ENCODE peak calls at places on chromosomes 3 and 15, in four cellular contexts. Z is heart left ventricle, H is bronchial epithelial cell, G is right cardiac atrium. J is an unnamed sample.

GRCh38 chr3:64740232-64740631 is 52.4 kb upstream of the ADAMTS9 start:
- DNase-seq in Z (no peak), H (no peak), G (peak; percentile 29), J (peak; percentile 49)

GRCh38 chr3:134054881-134055280 is 25.2 kb upstream of the SLCO2A1 start:
- DNase-seq in Z (no peak), H (no peak), G (no peak), J (no peak)

GRCh38 chr3:146227486-146227885 is 23.4 kb downstream of the PLSCR4 start:
- DNase-seq in Z (no peak), H (no peak), G (peak; percentile 29), J (no peak)

GRCh38 chr3:186277268-186277909 is 84.6 kb downstream of the DGKG start:
- DNase-seq in Z (peak; percentile 18), H (peak; percentile 66), G (no peak), J (peak; percentile 43)

GRCh38 chr3:32848215-32848614 is 30.4 kb downstream of the TRIM71 start:
- DNase-seq in Z (no peak), H (no peak), G (no peak), J (peak; percentile 73)

GRCh38 chr3:52398670-52399081 is 46.2 kb downstream of the SEMA3G start:
- DNase-seq in Z (no peak), H (no peak), G (no peak), J (no peak)

GRCh38 chr3:186682734-186683133 is 16.9 kb downstream of the HRG start:
- DNase-seq in Z (no peak), H (no peak), G (no peak), J (no peak)

GRCh38 chr3:181724432-181724740 is 12.7 kb downstream of the SOX2 start:
- DNase-seq in Z (no peak), H (no peak), G (no peak), J (no peak)

GRCh38 chr3:46892285-46893145 is 15.0 kb downstream of the PTH1R start:
- DNase-seq in Z (peak; percentile 81), H (peak; percentile 18), G (peak; percentile 93), J (peak; percentile 83)
- H3K4me3 ChIP-seq in Z (peak overlapping the region; percentile 55), H (peak overlapping the region; percentile 28), G (peak overlapping the region; percentile 25), J (peak overlapping the region; percentile 26)

GRCh38 chr15:25848769-25849430 is 14.2 kb downstream of the ATP10A start:
- DNase-seq in Z (no peak), H (no peak), G (no peak), J (no peak)
- H3K4me3 ChIP-seq in Z (peak overlapping the region; percentile 58), H (no peak overlapping the region), G (no peak overlapping the region), J (no peak overlapping the region)

GRCh38 chr3:11567516-11568467 is 75.9 kb downstream of the VGLL4 start:
- DNase-seq in Z (no peak), H (peak; percentile 71), G (peak; percentile 53), J (peak; percentile 89)
- H3K4me3 ChIP-seq in Z (peak overlapping the region; percentile 48), H (no peak overlapping the region), G (no peak overlapping the region), J (no peak overlapping the region)

GRCh38 chr3:197027896-197028710 is 1.5 kb downstream of the MELTF start:
- DNase-seq in Z (no peak), H (no peak), G (peak; percentile 66), J (no peak)
- H3K4me3 ChIP-seq in Z (no peak overlapping the region), H (peak overlapping the region; percentile 43), G (no peak overlapping the region), J (no peak overlapping the region)

GRCh38 chr3:149507491-149508324 is 33.2 kb downstream of the TM4SF4 start:
- DNase-seq in Z (no peak), H (peak; percentile 42), G (no peak), J (no peak)

GRCh38 chr3:149506540-149506939 is 32.0 kb downstream of the TM4SF4 start:
- DNase-seq in Z (no peak), H (no peak), G (no peak), J (no peak)

GRCh38 chr3:149511040-149511626 is 36.6 kb downstream of the TM4SF4 start:
- DNase-seq in Z (no peak), H (no peak), G (no peak), J (no peak)

GRCh38 chr3:149510480-149510879 is 36.0 kb downstream of the TM4SF4 start:
- DNase-seq in Z (no peak), H (no peak), G (no peak), J (no peak)

GRCh38 chr3:149506965-149507364 is 32.5 kb downstream of the TM4SF4 start:
- DNase-seq in Z (no peak), H (no peak), G (no peak), J (no peak)
- H3K4me3 ChIP-seq in Z (no peak overlapping the region), H (no peak overlapping the region), G (no peak overlapping the region), J (no peak overlapping the region)

DNA sequence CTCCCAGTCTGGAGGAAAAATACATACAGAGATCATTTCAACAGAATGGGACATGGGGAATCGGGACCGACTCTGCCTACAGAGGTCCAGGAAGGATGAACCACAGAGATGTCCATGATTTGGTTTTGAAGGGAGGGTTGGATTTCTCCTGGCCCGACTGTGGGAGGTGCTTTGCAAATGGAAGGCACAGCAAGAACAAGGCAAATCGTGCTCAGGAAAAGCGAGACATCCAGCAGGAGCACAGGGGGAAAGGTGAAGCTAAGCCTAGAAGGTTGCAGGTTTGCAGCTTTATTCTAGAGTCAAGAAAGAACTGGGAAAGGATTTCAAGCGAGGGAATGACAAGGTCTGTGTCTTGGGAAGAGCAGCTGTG is 181.9 kb downstream of the OPA1 start:
- DNase-seq in Z (no peak), H (no peak), G (no peak), J (no peak)
- H3K4me3 ChIP-seq in Z (no peak overlapping the region), H (no peak overlapping the region), G (no peak overlapping the region), J (no peak overlapping the region)

DNA sequence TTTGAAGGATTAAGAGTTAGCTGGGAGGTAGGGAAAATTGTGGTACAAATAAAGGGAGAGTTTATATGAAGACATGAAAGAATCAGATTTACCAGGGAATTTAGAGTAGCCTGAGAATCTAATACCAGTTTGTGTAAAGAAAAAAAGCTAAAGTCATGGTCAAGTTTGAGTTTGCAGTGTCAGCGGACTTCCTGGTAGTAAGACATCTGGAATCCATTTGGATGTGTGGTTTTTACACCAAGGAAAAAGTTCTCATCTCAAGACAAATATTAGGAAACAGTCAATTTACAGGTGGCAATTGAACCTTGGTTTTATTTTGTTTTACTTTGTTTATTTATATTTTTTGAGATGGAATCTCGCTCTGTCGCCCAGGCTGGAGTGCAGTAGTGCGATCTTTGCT is 1.5 kb upstream of the P2RY12 start:
- DNase-seq in Z (no peak), H (no peak), G (no peak), J (no peak)
- H3K4me3 ChIP-seq in Z (no peak overlapping the region), H (no peak overlapping the region), G (no peak overlapping the region), J (no peak overlapping the region)

J was measured in adrenal gland.